ENCODE peak calls at places on chromosomes 13 and 19, in nine cellular contexts. One of them, this sample, is unnamed.

GRCh38 chr13:47216176-47216822 is 319.4 kb upstream of the HTR2A start:
- DNase-seq in GM23338: no peak
- DNase-seq in HCT116: no peak
- DNase-seq in PC-3: peak; percentile 59
- DNase-seq in hepatocyte: peak; percentile 19
- DNase-seq in PC-9: no peak
- DNase-seq in SK-N-SH: no peak
- DNase-seq in MM.1S: peak; percentile 47
- DNase-seq in Karpas-422: no peak
- DNase-seq in this sample: peak; percentile 57

GRCh38 chr19:10299545-10300458 is 9.8 kb downstream of the ZGLP1 start:
- DNase-seq in GM23338: no peak
- DNase-seq in HCT116: no peak
- DNase-seq in MM.1S: no peak
- DNase-seq in hepatocyte: no peak
- DNase-seq in SK-N-SH: no peak
- DNase-seq in Karpas-422: no peak
- DNase-seq in PC-9: no peak
- DNase-seq in PC-3: no peak
- DNase-seq in this sample: no peak

GRCh38 chr13:93309886-93310520 is 83.4 kb downstream of the GPC6 start:
- DNase-seq in HCT116: no peak
- DNase-seq in PC-3: peak; percentile 23
- DNase-seq in hepatocyte: peak; percentile 48
- DNase-seq in GM23338: no peak
- DNase-seq in MM.1S: no peak
- DNase-seq in Karpas-422: no peak
- DNase-seq in SK-N-SH: no peak
- DNase-seq in PC-9: no peak
- DNase-seq in this sample: peak; percentile 87

GRCh38 chr13:107305178-107305577 is 737.2 kb upstream of the ARGLU1 start:
- DNase-seq in MM.1S: no peak
- DNase-seq in SK-N-SH: no peak
- DNase-seq in hepatocyte: no peak
- DNase-seq in PC-3: no peak
- DNase-seq in GM23338: no peak
- DNase-seq in PC-9: no peak
- DNase-seq in Karpas-422: no peak
- DNase-seq in HCT116: no peak
- DNase-seq in this sample: no peak

GRCh38 chr13:104553156-104553555 is 1486.9 kb upstream of the SLC10A2 start:
- DNase-seq in SK-N-SH: no peak
- DNase-seq in hepatocyte: no peak
- DNase-seq in HCT116: no peak
- DNase-seq in MM.1S: no peak
- DNase-seq in Karpas-422: no peak
- DNase-seq in PC-3: peak; percentile 42
- DNase-seq in PC-9: no peak
- DNase-seq in GM23338: no peak
- DNase-seq in this sample: no peak

GRCh38 chr13:90414691-90415596 is 932.5 kb upstream of the MIR17HG start:
- DNase-seq in MM.1S: no peak
- DNase-seq in PC-3: peak; percentile 47
- DNase-seq in PC-9: peak; percentile 12
- DNase-seq in SK-N-SH: no peak
- DNase-seq in hepatocyte: no peak
- DNase-seq in Karpas-422: no peak
- DNase-seq in GM23338: peak; percentile 19
- DNase-seq in HCT116: peak; percentile 4
- DNase-seq in this sample: peak; percentile 82

GRCh38 chr13:26425439-26426358 is 131.8 kb upstream of the WASF3 start:
- DNase-seq in SK-N-SH: no peak
- DNase-seq in PC-3: peak; percentile 18
- DNase-seq in Karpas-422: no peak
- DNase-seq in HCT116: no peak
- DNase-seq in hepatocyte: peak; percentile 25
- DNase-seq in GM23338: no peak
- DNase-seq in PC-9: no peak
- DNase-seq in MM.1S: no peak
- DNase-seq in this sample: no peak

GRCh38 chr19:17777840-17778620 is 16.9 kb upstream of the B3GNT3 start:
- DNase-seq in GM23338: peak; percentile 97
- DNase-seq in PC-3: peak; percentile 94
- DNase-seq in Karpas-422: peak; percentile 93
- DNase-seq in hepatocyte: peak; percentile 67
- DNase-seq in PC-9: peak; percentile 91
- DNase-seq in MM.1S: no peak
- DNase-seq in SK-N-SH: peak; percentile 82
- DNase-seq in HCT116: peak; percentile 90
- DNase-seq in this sample: peak; percentile 69

GRCh38 chr13:44211286-44211685 is 162.3 kb upstream of the SERP2 start:
- DNase-seq in MM.1S: no peak
- DNase-seq in HCT116: no peak
- DNase-seq in hepatocyte: no peak
- DNase-seq in PC-3: no peak
- DNase-seq in PC-9: no peak
- DNase-seq in Karpas-422: no peak
- DNase-seq in GM23338: no peak
- DNase-seq in SK-N-SH: no peak
- DNase-seq in this sample: no peak

GRCh38 chr19:13076787-13077186 is 25.9 kb downstream of the LYL1 start:
- DNase-seq in SK-N-SH: no peak
- DNase-seq in MM.1S: no peak
- DNase-seq in PC-9: no peak
- DNase-seq in PC-3: no peak
- DNase-seq in HCT116: no peak
- DNase-seq in GM23338: no peak
- DNase-seq in hepatocyte: no peak
- DNase-seq in Karpas-422: no peak
- DNase-seq in this sample: no peak

DNA sequence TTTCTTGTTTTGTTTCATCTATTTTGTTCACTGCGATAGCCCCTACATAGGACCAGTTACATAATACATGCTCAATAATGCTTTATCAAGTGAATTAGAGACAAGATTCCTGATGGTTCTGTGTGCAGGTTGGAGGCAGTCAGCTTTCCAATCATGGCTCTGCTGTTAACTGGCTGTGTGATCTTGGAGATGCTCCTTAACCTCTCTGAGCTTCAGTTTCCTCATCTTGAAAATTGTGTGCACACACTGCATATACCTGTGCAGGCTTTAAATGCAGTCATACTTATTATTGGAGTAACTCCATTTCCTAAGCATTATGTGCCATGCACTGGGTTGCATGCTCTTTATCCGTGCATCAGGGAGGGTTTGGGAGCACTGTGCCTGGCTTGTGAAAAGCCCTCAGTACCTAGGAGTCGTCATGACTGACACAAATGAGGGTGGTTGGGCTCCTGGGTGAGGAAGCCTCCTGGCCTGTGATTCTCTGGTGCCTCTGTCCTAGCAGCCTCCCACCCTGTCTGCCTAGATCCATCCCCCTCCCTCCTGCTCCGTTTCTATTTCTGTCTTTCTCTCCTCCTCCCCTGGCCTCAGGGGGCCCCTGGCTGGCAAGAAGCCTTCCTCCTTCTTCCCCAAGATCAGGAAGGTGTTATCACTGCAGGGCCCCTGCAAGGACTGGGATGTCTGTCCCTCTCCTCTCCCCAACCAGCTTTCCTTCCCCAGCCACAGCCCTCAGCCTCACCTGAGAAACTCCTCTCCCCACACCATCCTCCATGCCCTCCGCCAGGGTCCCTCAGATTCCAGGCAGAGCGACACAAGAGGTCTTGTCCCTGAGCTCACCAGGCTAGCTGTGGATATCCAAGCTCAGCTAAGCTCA is 8.7 kb downstream of the IFNL1 start:
- DNase-seq in Karpas-422: no peak
- DNase-seq in MM.1S: no peak
- DNase-seq in GM23338: peak; percentile 58
- DNase-seq in SK-N-SH: no peak
- DNase-seq in HCT116: no peak
- DNase-seq in PC-3: no peak
- DNase-seq in hepatocyte: peak; percentile 40
- DNase-seq in PC-9: no peak
- DNase-seq in this sample: no peak
- H3K27me3 ChIP-seq in Karpas-422: no peaks in the 10 kb centered on the region
- H3K27me3 ChIP-seq in MM.1S: peaks cover 7% of the 10 kb centered on the region
- H3K27me3 ChIP-seq in GM23338: peaks cover 23% of the 10 kb centered on the region
- H3K27me3 ChIP-seq in SK-N-SH: no peaks in the 10 kb centered on the region
- H3K27me3 ChIP-seq in HCT116: no peaks in the 10 kb centered on the region
- H3K27me3 ChIP-seq in PC-3: no peaks in the 10 kb centered on the region
- H3K27me3 ChIP-seq in hepatocyte: peaks cover 13% of the 10 kb centered on the region
- H3K27me3 ChIP-seq in PC-9: no peaks in the 10 kb centered on the region
- H3K27me3 ChIP-seq in this sample: peaks cover 69% of the 10 kb centered on the region

GRCh38 chr19:7648265-7649014 is 11.5 kb downstream of the STXBP2 start:
- DNase-seq in PC-9: no peak
- DNase-seq in PC-3: no peak
- DNase-seq in SK-N-SH: no peak
- DNase-seq in hepatocyte: no peak
- DNase-seq in MM.1S: no peak
- DNase-seq in Karpas-422: no peak
- DNase-seq in HCT116: no peak
- DNase-seq in GM23338: no peak
- DNase-seq in this sample: no peak

GRCh38 chr19:7654401-7654800 is 14.4 kb upstream of the RETN start:
- DNase-seq in MM.1S: no peak
- DNase-seq in Karpas-422: no peak
- DNase-seq in GM23338: no peak
- DNase-seq in PC-3: no peak
- DNase-seq in PC-9: no peak
- DNase-seq in hepatocyte: no peak
- DNase-seq in HCT116: no peak
- DNase-seq in SK-N-SH: no peak
- DNase-seq in this sample: peak; percentile 36

GRCh38 chr19:7655581-7655980 is 13.3 kb upstream of the RETN start:
- DNase-seq in hepatocyte: no peak
- DNase-seq in PC-3: no peak
- DNase-seq in Karpas-422: no peak
- DNase-seq in PC-9: no peak
- DNase-seq in HCT116: no peak
- DNase-seq in GM23338: no peak
- DNase-seq in SK-N-SH: no peak
- DNase-seq in MM.1S: no peak
- DNase-seq in this sample: no peak

GRCh38 chr19:7650148-7650547 is 13.2 kb downstream of the STXBP2 start:
- DNase-seq in hepatocyte: no peak
- DNase-seq in PC-3: no peak
- DNase-seq in GM23338: no peak
- DNase-seq in Karpas-422: no peak
- DNase-seq in HCT116: no peak
- DNase-seq in MM.1S: no peak
- DNase-seq in PC-9: no peak
- DNase-seq in SK-N-SH: peak; percentile 19
- DNase-seq in this sample: no peak

DNA sequence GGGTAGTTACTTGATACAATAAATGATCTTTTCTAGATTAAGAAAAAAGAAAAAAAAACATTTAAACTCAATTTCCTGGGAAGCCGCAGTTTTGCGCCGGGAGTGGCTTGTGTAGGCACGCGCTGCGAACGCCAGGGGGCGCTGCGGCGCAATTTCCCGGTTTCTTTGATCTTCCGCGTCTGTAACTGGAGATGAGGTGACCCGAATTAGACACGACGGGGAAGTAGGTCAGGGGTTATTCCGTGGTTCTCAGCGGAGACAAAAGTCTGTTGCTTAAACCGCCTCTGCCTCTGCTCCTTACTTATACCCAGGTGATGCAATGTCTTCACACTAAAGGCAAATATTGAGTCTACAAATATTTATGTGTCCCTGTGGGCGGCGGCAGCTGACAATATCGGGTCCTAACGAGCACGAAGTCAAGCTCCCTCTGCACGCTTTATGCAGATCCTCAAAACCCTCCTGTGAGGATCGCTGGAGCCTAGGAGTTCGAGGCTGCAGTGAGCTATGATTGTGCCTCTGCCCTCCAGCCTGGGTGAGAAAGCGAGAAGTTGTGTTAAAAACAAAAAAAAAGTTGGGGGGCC is 15.2 kb downstream of the STXBP2 start:
- DNase-seq in PC-9: peak; percentile 91
- DNase-seq in HCT116: peak; percentile 74
- DNase-seq in MM.1S: peak; percentile 87
- DNase-seq in SK-N-SH: peak; percentile 89
- DNase-seq in hepatocyte: peak; percentile 87
- DNase-seq in Karpas-422: peak; percentile 90
- DNase-seq in GM23338: peak; percentile 88
- DNase-seq in PC-3: peak; percentile 95
- DNase-seq in this sample: peak; percentile 74
- H2AFZ ChIP-seq in PC-9: no peak overlapping the region
- H2AFZ ChIP-seq in HCT116: peak overlapping the region; percentile 95
- H2AFZ ChIP-seq in MM.1S: peak overlapping the region; percentile 50
- H2AFZ ChIP-seq in SK-N-SH: peak overlapping the region; percentile 76
- H2AFZ ChIP-seq in hepatocyte: peak overlapping the region; percentile 54
- H2AFZ ChIP-seq in Karpas-422: peak overlapping the region; percentile 82
- H2AFZ ChIP-seq in GM23338: peak overlapping the region; percentile 11
- H2AFZ ChIP-seq in PC-3: peak overlapping the region; percentile 60
- H2AFZ ChIP-seq in this sample: peak overlapping the region; percentile 77

GRCh38 chr19:57746580-57747471 is at the start of gene ZNF776:
- DNase-seq in GM23338: peak; percentile 98
- DNase-seq in SK-N-SH: peak; percentile 87
- DNase-seq in PC-9: peak; percentile 78
- DNase-seq in HCT116: peak; percentile 86
- DNase-seq in Karpas-422: peak; percentile 99
- DNase-seq in MM.1S: peak; percentile 94
- DNase-seq in PC-3: peak; percentile 96
- DNase-seq in hepatocyte: peak; percentile 93
- DNase-seq in this sample: peak; percentile 96

GRCh38 chr19:57748029-57748428 is 1.4 kb downstream of the ZNF776 start:
- DNase-seq in GM23338: no peak
- DNase-seq in PC-9: no peak
- DNase-seq in Karpas-422: no peak
- DNase-seq in PC-3: no peak
- DNase-seq in hepatocyte: no peak
- DNase-seq in MM.1S: no peak
- DNase-seq in HCT116: no peak
- DNase-seq in SK-N-SH: no peak
- DNase-seq in this sample: no peak

DNA sequence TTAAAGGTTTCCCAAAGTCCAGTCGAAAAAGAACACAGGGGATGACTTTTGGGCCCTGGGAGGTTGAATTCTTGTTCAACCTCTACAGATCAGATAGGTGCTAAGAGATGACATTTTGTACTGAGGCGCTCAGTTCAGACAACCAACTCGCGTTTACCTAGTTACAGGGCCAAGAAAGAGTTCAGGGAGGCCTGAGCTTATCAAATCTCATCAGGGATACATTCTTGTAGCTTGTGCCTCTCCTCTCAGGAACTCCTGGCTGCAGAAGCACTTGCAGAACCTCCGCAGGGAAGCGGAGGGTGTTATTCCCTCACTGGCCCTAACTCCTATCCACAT is 825 bp downstream of the ZNF776 start:
- DNase-seq in HCT116: no peak
- DNase-seq in SK-N-SH: no peak
- DNase-seq in MM.1S: no peak
- DNase-seq in Karpas-422: peak; percentile 64
- DNase-seq in GM23338: no peak
- DNase-seq in PC-9: no peak
- DNase-seq in hepatocyte: no peak
- DNase-seq in PC-3: no peak
- DNase-seq in this sample: peak; percentile 16
- H3K9me2 ChIP-seq in HCT116: no peaks in the 10 kb centered on the region
- H3K9me2 ChIP-seq in SK-N-SH: no peaks in the 10 kb centered on the region
- H3K9me2 ChIP-seq in MM.1S: no peaks in the 10 kb centered on the region
- H3K9me2 ChIP-seq in Karpas-422: no peaks in the 10 kb centered on the region
- H3K9me2 ChIP-seq in GM23338: no peaks in the 10 kb centered on the region
- H3K9me2 ChIP-seq in PC-9: no peaks in the 10 kb centered on the region
- H3K9me2 ChIP-seq in hepatocyte: no peaks in the 10 kb centered on the region
- H3K9me2 ChIP-seq in PC-3: no peaks in the 10 kb centered on the region
- H3K9me2 ChIP-seq in this sample: no peaks in the 10 kb centered on the region

GRCh38 chr13:110403315-110403714 is 96.2 kb downstream of the COL4A2 start:
- DNase-seq in PC-9: no peak
- DNase-seq in GM23338: no peak
- DNase-seq in PC-3: no peak
- DNase-seq in hepatocyte: no peak
- DNase-seq in SK-N-SH: no peak
- DNase-seq in Karpas-422: no peak
- DNase-seq in HCT116: no peak
- DNase-seq in MM.1S: no peak
- DNase-seq in this sample: peak; percentile 82
- H3K27me3 ChIP-seq in PC-9: no peaks in the 10 kb centered on the region
- H3K27me3 ChIP-seq in GM23338: no peaks in the 10 kb centered on the region
- H3K27me3 ChIP-seq in PC-3: no peaks in the 10 kb centered on the region
- H3K27me3 ChIP-seq in hepatocyte: no peaks in the 10 kb centered on the region
- H3K27me3 ChIP-seq in SK-N-SH: no peaks in the 10 kb centered on the region
- H3K27me3 ChIP-seq in Karpas-422: peaks cover 2% of the 10 kb centered on the region
- H3K27me3 ChIP-seq in HCT116: no peaks in the 10 kb centered on the region
- H3K27me3 ChIP-seq in MM.1S: no peaks in the 10 kb centered on the region
- H3K27me3 ChIP-seq in this sample: no peaks in the 10 kb centered on the region